ENCODE peak calls at places on chromosome X, in six cellular contexts. X is HEK293T, S is A549, I is IMR-90, Y is GM12878, Z is HepG2. E is an unnamed sample.

GRCh38 chrX:36978886-36979285 is 29.3 kb upstream of the FAM47C start:
- DNase-seq in X (no peak), I (peak), Y (no peak), S (no peak), Z (no peak), E (no peak)

GRCh38 chrX:118216488-118216887 is 99.9 kb upstream of the KLHL13 start:
- DNase-seq in Z (no peak), S (no peak), Y (no peak), X (no peak), I (no peak), E (no peak)

GRCh38 chrX:39335447-39336235 is 534.4 kb downstream of the MID1IP1 start:
- DNase-seq in Y (no peak), I (no peak), S (no peak), Z (no peak), X (no peak), E (no peak)

GRCh38 chrX:146424422-146424821 is 385.1 kb upstream of the CXorf51B start:
- DNase-seq in S (no peak), Y (no peak), X (no peak), Z (no peak), I (no peak), E (no peak)

GRCh38 chrX:12896935-12897334 is 9.5 kb upstream of the TLR8 start:
- DNase-seq in Y (no peak), Z (no peak), X (no peak), I (no peak), S (no peak), E (no peak)

GRCh38 chrX:144586756-144587155 is 660.5 kb upstream of the SPANXN1 start:
- DNase-seq in X (no peak), I (no peak), Z (no peak), Y (no peak), S (no peak), E (no peak)

GRCh38 chrX:54721424-54721823 is 76.6 kb downstream of the ITIH6 start:
- DNase-seq in X (no peak), S (peak), Y (no peak), Z (no peak), I (no peak), E (no peak)

GRCh38 chrX:10676239-10676971 is 56.0 kb upstream of the MID1 start:
- DNase-seq in S (no peak), Z (no peak), X (no peak), Y (no peak), I (no peak), E (no peak)

GRCh38 chrX:10709276-10709675 is 88.9 kb upstream of the MID1 start:
- DNase-seq in Y (no peak), X (no peak), I (no peak), Z (no peak), S (no peak), E (no peak)

GRCh38 chrX:105695451-105695850 is 126.9 kb upstream of the NRK start:
- DNase-seq in Z (no peak), I (peak), Y (no peak), S (no peak), X (no peak), E (no peak)

GRCh38 chrX:24870143-24870542 is 145.6 kb downstream of the ARX start:
- DNase-seq in Y (no peak), I (peak), X (no peak), Z (peak), S (no peak), E (no peak)

GRCh38 chrX:150635952-150636351 is 57.2 kb upstream of the MTMR1 start:
- DNase-seq in Y (peak), X (no peak), I (peak), S (peak), Z (no peak), E (no peak)

GRCh38 chrX:151698485-151698884 is 3.2 kb downstream of the PRRG3 start:
- DNase-seq in S (no peak), I (no peak), Z (no peak), Y (no peak), X (no peak), E (no peak)

GRCh38 chrX:69027181-69028005 is 137.9 kb downstream of the PJA1 start:
- DNase-seq in Z (no peak), X (peak), Y (no peak), I (peak), S (no peak), E (no peak)

GRCh38 chrX:54473993-54474859 is 21.8 kb downstream of the FGD1 start:
- DNase-seq in X (no peak), Z (no peak), I (no peak), S (no peak), Y (no peak), E (no peak)

GRCh38 chrX:14630724-14631123 is 101.4 kb downstream of the GLRA2 start:
- DNase-seq in S (no peak), I (no peak), X (no peak), Y (no peak), Z (no peak), E (no peak)

GRCh38 chrX:12988797-12989196 is 13.9 kb downstream of the TMSB4X start:
- DNase-seq in S (peak), Y (no peak), Z (peak), X (no peak), I (peak), E (peak)

GRCh38 chrX:97691901-97692455 is 808.3 kb downstream of the RPA4 start:
- DNase-seq in Y (no peak), I (no peak), X (no peak), S (no peak), Z (no peak), E (no peak)

GRCh38 chrX:151680805-151681204 is 14.5 kb upstream of the PRRG3 start:
- DNase-seq in I (peak), X (peak), S (peak), Z (peak), Y (peak), E (peak)

GRCh38 chrX:71919886-71920285 is 9.2 kb downstream of the NHSL2 start:
- DNase-seq in I (no peak), X (no peak), S (no peak), Z (no peak), Y (no peak), E (no peak)

GRCh38 chrX:57906790-57907189 is 3.5 kb downstream of the ZXDA start:
- DNase-seq in Z (no peak), I (peak), X (no peak), Y (no peak), S (no peak), E (no peak)

GRCh38 chrX:19677121-19677520 is 161.8 kb upstream of the MAP3K15 start:
- DNase-seq in I (no peak), X (no peak), Z (no peak), S (no peak), Y (no peak), E (no peak)

GRCh38 chrX:77788050-77788449 is 2.0 kb upstream of the ATRX start:
- DNase-seq in Y (no peak), S (peak), Z (peak), X (no peak), I (peak), E (peak)

GRCh38 chrX:49191033-49191871 is 5.1 kb upstream of the PRICKLE3 start:
- DNase-seq in X (peak), I (peak), Y (peak), S (peak), Z (peak), E (peak)

GRCh38 chrX:82677281-82677680 is 830.8 kb upstream of the POU3F4 start:
- DNase-seq in Z (no peak), Y (no peak), I (no peak), X (no peak), S (no peak), E (no peak)

GRCh38 chrX:130110379-130111219 is at the start of gene ELF4:
- DNase-seq in I (peak), X (peak), S (peak), Y (no peak), Z (no peak), E (peak)

GRCh38 chrX:118963159-118963558 is 11.3 kb upstream of the LONRF3 start:
- DNase-seq in X (no peak), S (no peak), Z (no peak), Y (no peak), I (no peak), E (no peak)

GRCh38 chrX:24526616-24527015 is 61.5 kb downstream of the PDK3 start:
- DNase-seq in Z (no peak), I (no peak), S (no peak), Y (no peak), X (no peak), E (no peak)

GRCh38 chrX:107288676-107289075 is 82.3 kb downstream of the DNAAF6 start:
- DNase-seq in Y (no peak), Z (no peak), I (no peak), S (no peak), X (no peak), E (no peak)
- TF ChIP-seq BHLHE40 in Y (no peak), Z (no peak), I (no peak), S (no peak), X (no peak), E (no peak)

GRCh38 chrX:3545901-3546300 is 167.5 kb downstream of the PRKX start:
- DNase-seq in Y (no peak), I (no peak), Z (no peak), S (no peak), X (no peak), E (no peak)
- TF ChIP-seq BHLHE40 in Y (no peak), I (no peak), Z (no peak), S (no peak), X (no peak), E (no peak)

GRCh38 chrX:1656379-1656778 is 41.5 kb downstream of the ASMT start:
- DNase-seq in S (no peak), I (no peak), Y (no peak), Z (no peak), X (no peak), E (no peak)

GRCh38 chrX:1657367-1658082 is 42.7 kb downstream of the ASMT start:
- DNase-seq in Y (peak), I (no peak), S (no peak), X (no peak), Z (no peak), E (no peak)

GRCh38 chrX:1659664-1660461 is 45.0 kb downstream of the ASMT start:
- DNase-seq in Z (no peak), X (no peak), Y (no peak), I (no peak), S (no peak), E (no peak)

GRCh38 chrX:1661048-1661921 is 46.4 kb downstream of the ASMT start:
- DNase-seq in Z (peak), X (peak), Y (peak), I (no peak), S (no peak), E (peak)

GRCh38 chrX:1658083-1658463 is 43.2 kb downstream of the ASMT start:
- DNase-seq in I (no peak), S (no peak), Z (no peak), Y (no peak), X (peak), E (no peak)
- TF ChIP-seq BHLHE40 in I (no peak), S (no peak), Z (no peak), Y (no peak), X (no peak), E (no peak)

DNA sequence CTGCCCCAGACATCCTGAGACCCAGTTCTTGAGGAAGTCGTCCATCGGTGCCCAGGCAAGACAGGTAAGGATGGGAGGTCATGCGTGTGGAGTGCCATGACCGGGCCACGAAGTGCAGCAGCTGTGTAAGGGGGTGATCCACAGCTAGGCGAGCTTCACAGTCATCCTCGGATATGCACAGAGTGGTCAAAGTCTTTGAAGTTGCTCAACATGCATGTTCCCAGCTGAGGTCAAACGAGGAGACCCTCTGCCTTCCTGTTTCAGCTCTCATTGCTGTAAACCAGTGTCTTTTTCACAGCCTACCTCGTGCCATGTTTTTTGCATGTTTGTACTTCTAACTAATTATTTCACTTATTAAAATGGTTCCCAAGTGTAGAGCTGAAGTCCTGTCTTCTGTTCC is 109.9 kb upstream of the TBL1X start:
- DNase-seq in X (no peak), Z (no peak), I (no peak), S (no peak), Y (no peak), E (no peak)
- TF ChIP-seq BHLHE40 in X (no peak), Z (no peak), I (no peak), S (no peak), Y (no peak), E (no peak)

GRCh38 chrX:123432362-123433150 is 248.5 kb downstream of the GRIA3 start:
- DNase-seq in Y (no peak), X (no peak), Z (no peak), S (no peak), I (no peak), E (no peak)
- TF ChIP-seq BHLHE40 in Y (no peak), X (no peak), Z (no peak), S (no peak), I (no peak), E (no peak)

E was measured in K562.